ENCODE peak calls at places on chromosome 14, in nine cellular contexts. One of them, this sample, is unnamed. For H3K27me3, the result is how much of the 10 kb centered on the place peaks cover.

GRCh38 chr14:100538566-100539318 is 48.5 kb downstream of the BEGAIN start:
- DNase-seq in body of pancreas: peak
- DNase-seq in lower lobe of right lung: peak
- DNase-seq in dorsolateral prefrontal cortex: peak
- DNase-seq in CD4-positive, alpha-beta T cell: no peak
- DNase-seq in tibial artery: peak
- DNase-seq in hepatocyte: no peak
- DNase-seq in CD8-positive, alpha-beta memory T cell: peak
- DNase-seq in suprapubic skin: peak
- DNase-seq in this sample: no peak

GRCh38 chr14:73452341-73453191 is 5.8 kb downstream of the NUMB start:
- DNase-seq in body of pancreas: no peak
- DNase-seq in lower lobe of right lung: no peak
- DNase-seq in dorsolateral prefrontal cortex: no peak
- DNase-seq in CD4-positive, alpha-beta T cell: no peak
- DNase-seq in tibial artery: no peak
- DNase-seq in hepatocyte: no peak
- DNase-seq in CD8-positive, alpha-beta memory T cell: no peak
- DNase-seq in suprapubic skin: no peak
- DNase-seq in this sample: no peak

GRCh38 chr14:104749111-104749649 is 3.8 kb upstream of the SIVA1 start:
- DNase-seq in body of pancreas: no peak
- DNase-seq in lower lobe of right lung: no peak
- DNase-seq in dorsolateral prefrontal cortex: peak
- DNase-seq in CD4-positive, alpha-beta T cell: no peak
- DNase-seq in tibial artery: peak
- DNase-seq in hepatocyte: peak
- DNase-seq in CD8-positive, alpha-beta memory T cell: no peak
- DNase-seq in suprapubic skin: no peak
- DNase-seq in this sample: peak

GRCh38 chr14:21093769-21094681 is 4.4 kb downstream of the ZNF219 start:
- DNase-seq in body of pancreas: no peak
- DNase-seq in lower lobe of right lung: no peak
- DNase-seq in dorsolateral prefrontal cortex: no peak
- DNase-seq in CD4-positive, alpha-beta T cell: no peak
- DNase-seq in tibial artery: no peak
- DNase-seq in hepatocyte: peak
- DNase-seq in CD8-positive, alpha-beta memory T cell: no peak
- DNase-seq in suprapubic skin: no peak
- DNase-seq in this sample: no peak

GRCh38 chr14:78754059-78754458 is 583.9 kb downstream of the NRXN3 start:
- DNase-seq in body of pancreas: no peak
- DNase-seq in lower lobe of right lung: no peak
- DNase-seq in dorsolateral prefrontal cortex: no peak
- DNase-seq in CD4-positive, alpha-beta T cell: no peak
- DNase-seq in tibial artery: no peak
- DNase-seq in hepatocyte: no peak
- DNase-seq in CD8-positive, alpha-beta memory T cell: no peak
- DNase-seq in suprapubic skin: no peak
- DNase-seq in this sample: no peak

GRCh38 chr14:44945264-44945663 is 16.5 kb downstream of the KLHL28 start:
- DNase-seq in body of pancreas: no peak
- DNase-seq in lower lobe of right lung: no peak
- DNase-seq in dorsolateral prefrontal cortex: no peak
- DNase-seq in CD4-positive, alpha-beta T cell: no peak
- DNase-seq in tibial artery: no peak
- DNase-seq in hepatocyte: no peak
- DNase-seq in CD8-positive, alpha-beta memory T cell: no peak
- DNase-seq in suprapubic skin: no peak
- DNase-seq in this sample: peak

GRCh38 chr14:89564291-89564957 is 147.4 kb upstream of the FOXN3 start:
- DNase-seq in body of pancreas: no peak
- DNase-seq in lower lobe of right lung: no peak
- DNase-seq in dorsolateral prefrontal cortex: no peak
- DNase-seq in CD4-positive, alpha-beta T cell: no peak
- DNase-seq in tibial artery: no peak
- DNase-seq in hepatocyte: no peak
- DNase-seq in CD8-positive, alpha-beta memory T cell: no peak
- DNase-seq in suprapubic skin: no peak
- DNase-seq in this sample: no peak

GRCh38 chr14:77139540-77140342 is 1.9 kb downstream of the ZDHHC22 start:
- DNase-seq in body of pancreas: peak
- DNase-seq in lower lobe of right lung: no peak
- DNase-seq in dorsolateral prefrontal cortex: no peak
- DNase-seq in CD4-positive, alpha-beta T cell: no peak
- DNase-seq in tibial artery: peak
- DNase-seq in hepatocyte: peak
- DNase-seq in CD8-positive, alpha-beta memory T cell: no peak
- DNase-seq in suprapubic skin: no peak
- DNase-seq in this sample: no peak

GRCh38 chr14:74616507-74616906 is 4.5 kb upstream of the LTBP2 start:
- DNase-seq in body of pancreas: no peak
- DNase-seq in lower lobe of right lung: no peak
- DNase-seq in dorsolateral prefrontal cortex: no peak
- DNase-seq in CD4-positive, alpha-beta T cell: no peak
- DNase-seq in tibial artery: no peak
- DNase-seq in hepatocyte: peak
- DNase-seq in CD8-positive, alpha-beta memory T cell: no peak
- DNase-seq in suprapubic skin: no peak
- DNase-seq in this sample: no peak

GRCh38 chr14:71395151-71395604 is 487.9 kb downstream of the PCNX1 start:
- DNase-seq in body of pancreas: no peak
- DNase-seq in lower lobe of right lung: no peak
- DNase-seq in dorsolateral prefrontal cortex: no peak
- DNase-seq in CD4-positive, alpha-beta T cell: no peak
- DNase-seq in tibial artery: no peak
- DNase-seq in hepatocyte: no peak
- DNase-seq in CD8-positive, alpha-beta memory T cell: no peak
- DNase-seq in suprapubic skin: no peak
- DNase-seq in this sample: no peak

GRCh38 chr14:28756896-28757570 is 9.6 kb upstream of the FOXG1 start:
- DNase-seq in body of pancreas: peak
- DNase-seq in lower lobe of right lung: no peak
- DNase-seq in dorsolateral prefrontal cortex: no peak
- DNase-seq in CD4-positive, alpha-beta T cell: no peak
- DNase-seq in tibial artery: no peak
- DNase-seq in hepatocyte: peak
- DNase-seq in CD8-positive, alpha-beta memory T cell: no peak
- DNase-seq in suprapubic skin: no peak
- DNase-seq in this sample: no peak

GRCh38 chr14:41607119-41607785 is 576 bp downstream of the LRFN5 start:
- DNase-seq in body of pancreas: peak
- DNase-seq in lower lobe of right lung: no peak
- DNase-seq in dorsolateral prefrontal cortex: no peak
- DNase-seq in CD4-positive, alpha-beta T cell: no peak
- DNase-seq in tibial artery: no peak
- DNase-seq in hepatocyte: peak
- DNase-seq in CD8-positive, alpha-beta memory T cell: no peak
- DNase-seq in suprapubic skin: no peak
- DNase-seq in this sample: no peak

GRCh38 chr14:75832621-75833297 is 149.0 kb downstream of the TGFB3 start:
- DNase-seq in body of pancreas: peak
- DNase-seq in lower lobe of right lung: no peak
- DNase-seq in dorsolateral prefrontal cortex: no peak
- DNase-seq in CD4-positive, alpha-beta T cell: no peak
- DNase-seq in tibial artery: no peak
- DNase-seq in hepatocyte: no peak
- DNase-seq in CD8-positive, alpha-beta memory T cell: no peak
- DNase-seq in suprapubic skin: no peak
- DNase-seq in this sample: peak

GRCh38 chr14:68796418-68797101 is 3.7 kb upstream of the ZFP36L1 start:
- DNase-seq in body of pancreas: no peak
- DNase-seq in lower lobe of right lung: no peak
- DNase-seq in dorsolateral prefrontal cortex: no peak
- DNase-seq in CD4-positive, alpha-beta T cell: no peak
- DNase-seq in tibial artery: no peak
- DNase-seq in hepatocyte: no peak
- DNase-seq in CD8-positive, alpha-beta memory T cell: no peak
- DNase-seq in suprapubic skin: peak
- DNase-seq in this sample: no peak

GRCh38 chr14:62117010-62117717 is 354.9 kb downstream of the SNAPC1 start:
- DNase-seq in body of pancreas: peak
- DNase-seq in lower lobe of right lung: peak
- DNase-seq in dorsolateral prefrontal cortex: peak
- DNase-seq in CD4-positive, alpha-beta T cell: peak
- DNase-seq in tibial artery: peak
- DNase-seq in hepatocyte: peak
- DNase-seq in CD8-positive, alpha-beta memory T cell: peak
- DNase-seq in suprapubic skin: peak
- DNase-seq in this sample: no peak

GRCh38 chr14:72781476-72782181 is 112.3 kb downstream of the DPF3 start:
- DNase-seq in body of pancreas: no peak
- DNase-seq in lower lobe of right lung: no peak
- DNase-seq in dorsolateral prefrontal cortex: no peak
- DNase-seq in CD4-positive, alpha-beta T cell: no peak
- DNase-seq in tibial artery: no peak
- DNase-seq in hepatocyte: peak
- DNase-seq in CD8-positive, alpha-beta memory T cell: no peak
- DNase-seq in suprapubic skin: peak
- DNase-seq in this sample: no peak

GRCh38 chr14:93957333-93957710 is 19.0 kb downstream of the ASB2 start:
- DNase-seq in body of pancreas: no peak
- DNase-seq in lower lobe of right lung: no peak
- DNase-seq in dorsolateral prefrontal cortex: no peak
- DNase-seq in CD4-positive, alpha-beta T cell: no peak
- DNase-seq in tibial artery: no peak
- DNase-seq in hepatocyte: no peak
- DNase-seq in CD8-positive, alpha-beta memory T cell: no peak
- DNase-seq in suprapubic skin: no peak
- DNase-seq in this sample: no peak

GRCh38 chr14:20652996-20653975 is 11.8 kb upstream of the OR6S1 start:
- DNase-seq in body of pancreas: peak
- DNase-seq in lower lobe of right lung: no peak
- DNase-seq in dorsolateral prefrontal cortex: no peak
- DNase-seq in CD4-positive, alpha-beta T cell: no peak
- DNase-seq in tibial artery: no peak
- DNase-seq in hepatocyte: peak
- DNase-seq in CD8-positive, alpha-beta memory T cell: no peak
- DNase-seq in suprapubic skin: no peak
- DNase-seq in this sample: no peak

GRCh38 chr14:50657753-50658152 is 10.4 kb downstream of the SAV1 start:
- DNase-seq in body of pancreas: no peak
- DNase-seq in lower lobe of right lung: no peak
- DNase-seq in dorsolateral prefrontal cortex: no peak
- DNase-seq in CD4-positive, alpha-beta T cell: no peak
- DNase-seq in tibial artery: no peak
- DNase-seq in hepatocyte: no peak
- DNase-seq in CD8-positive, alpha-beta memory T cell: no peak
- DNase-seq in suprapubic skin: no peak
- DNase-seq in this sample: no peak

GRCh38 chr14:103334644-103335603 is 887 bp downstream of the EIF5 start:
- DNase-seq in body of pancreas: peak
- DNase-seq in lower lobe of right lung: peak
- DNase-seq in dorsolateral prefrontal cortex: peak
- DNase-seq in CD4-positive, alpha-beta T cell: peak
- DNase-seq in tibial artery: peak
- DNase-seq in hepatocyte: peak
- DNase-seq in CD8-positive, alpha-beta memory T cell: peak
- DNase-seq in suprapubic skin: peak
- DNase-seq in this sample: no peak

GRCh38 chr14:74596747-74597456 is 15.1 kb downstream of the LTBP2 start:
- DNase-seq in body of pancreas: no peak
- DNase-seq in lower lobe of right lung: no peak
- DNase-seq in dorsolateral prefrontal cortex: no peak
- DNase-seq in CD4-positive, alpha-beta T cell: no peak
- DNase-seq in tibial artery: no peak
- DNase-seq in hepatocyte: no peak
- DNase-seq in CD8-positive, alpha-beta memory T cell: no peak
- DNase-seq in suprapubic skin: no peak
- DNase-seq in this sample: no peak

DNA sequence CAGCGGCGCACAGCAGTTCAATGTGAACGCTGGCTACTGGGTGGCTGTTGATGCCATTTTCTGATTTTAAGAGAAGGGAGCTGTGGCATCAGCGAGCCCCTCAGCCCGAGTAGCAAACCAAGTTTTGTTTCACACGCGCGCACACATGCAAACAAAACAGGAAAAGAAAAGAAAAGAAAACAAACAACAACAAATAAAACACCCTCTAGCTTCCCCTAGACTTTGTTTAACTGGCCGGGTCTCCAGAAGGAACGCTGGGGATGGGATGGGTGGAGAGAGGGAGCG is 540 bp downstream of the PAX9 start:
- DNase-seq in body of pancreas: no peak
- DNase-seq in lower lobe of right lung: no peak
- DNase-seq in dorsolateral prefrontal cortex: no peak
- DNase-seq in CD4-positive, alpha-beta T cell: no peak
- DNase-seq in tibial artery: no peak
- DNase-seq in hepatocyte: no peak
- DNase-seq in CD8-positive, alpha-beta memory T cell: no peak
- DNase-seq in suprapubic skin: no peak
- DNase-seq in this sample: no peak
- H3K27me3 ChIP-seq in body of pancreas: under half
- H3K27me3 ChIP-seq in lower lobe of right lung: half or more
- H3K27me3 ChIP-seq in dorsolateral prefrontal cortex: half or more
- H3K27me3 ChIP-seq in CD4-positive, alpha-beta T cell: half or more
- H3K27me3 ChIP-seq in tibial artery: half or more
- H3K27me3 ChIP-seq in hepatocyte: half or more
- H3K27me3 ChIP-seq in CD8-positive, alpha-beta memory T cell: under half
- H3K27me3 ChIP-seq in suprapubic skin: half or more
- H3K27me3 ChIP-seq in this sample: half or more

GRCh38 chr14:56796259-56796658 is 14.0 kb downstream of the OTX2 start:
- DNase-seq in body of pancreas: no peak
- DNase-seq in lower lobe of right lung: no peak
- DNase-seq in dorsolateral prefrontal cortex: no peak
- DNase-seq in CD4-positive, alpha-beta T cell: no peak
- DNase-seq in tibial artery: no peak
- DNase-seq in hepatocyte: no peak
- DNase-seq in CD8-positive, alpha-beta memory T cell: no peak
- DNase-seq in suprapubic skin: no peak
- DNase-seq in this sample: no peak
- H3K27me3 ChIP-seq in body of pancreas: under half
- H3K27me3 ChIP-seq in lower lobe of right lung: half or more
- H3K27me3 ChIP-seq in dorsolateral prefrontal cortex: half or more
- H3K27me3 ChIP-seq in CD4-positive, alpha-beta T cell: half or more
- H3K27me3 ChIP-seq in tibial artery: half or more
- H3K27me3 ChIP-seq in hepatocyte: half or more
- H3K27me3 ChIP-seq in CD8-positive, alpha-beta memory T cell: under half
- H3K27me3 ChIP-seq in suprapubic skin: half or more
- H3K27me3 ChIP-seq in this sample: under half

GRCh38 chr14:92917956-92918355 is 5.0 kb upstream of the CHGA start:
- DNase-seq in body of pancreas: no peak
- DNase-seq in lower lobe of right lung: no peak
- DNase-seq in dorsolateral prefrontal cortex: no peak
- DNase-seq in CD4-positive, alpha-beta T cell: no peak
- DNase-seq in tibial artery: no peak
- DNase-seq in hepatocyte: no peak
- DNase-seq in CD8-positive, alpha-beta memory T cell: no peak
- DNase-seq in suprapubic skin: no peak
- DNase-seq in this sample: no peak
- H3K27me3 ChIP-seq in body of pancreas: under half
- H3K27me3 ChIP-seq in lower lobe of right lung: under half
- H3K27me3 ChIP-seq in dorsolateral prefrontal cortex: under half
- H3K27me3 ChIP-seq in CD4-positive, alpha-beta T cell: under half
- H3K27me3 ChIP-seq in tibial artery: under half
- H3K27me3 ChIP-seq in hepatocyte: under half
- H3K27me3 ChIP-seq in CD8-positive, alpha-beta memory T cell: under half
- H3K27me3 ChIP-seq in suprapubic skin: under half
- H3K27me3 ChIP-seq in this sample: under half

DNA sequence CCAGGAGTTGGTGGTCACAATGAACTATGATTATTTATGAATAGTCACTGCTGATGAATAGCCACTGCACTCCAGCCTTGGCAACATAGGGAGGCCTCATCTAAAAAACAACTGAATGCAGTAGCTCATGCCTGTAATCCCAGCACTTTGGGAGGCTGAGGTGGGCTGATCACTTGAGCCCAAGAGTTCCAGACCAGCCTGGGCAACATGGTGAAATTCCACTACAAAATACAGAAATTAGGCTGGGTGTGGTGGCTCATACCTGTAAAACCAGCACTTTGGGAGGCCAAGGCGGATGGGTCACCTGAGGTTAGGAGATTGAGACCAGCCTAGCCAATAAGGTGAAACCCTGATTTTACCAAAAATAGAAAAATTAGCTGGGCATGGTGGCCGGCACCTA is 13.5 kb upstream of the FAM177A1 start:
- DNase-seq in body of pancreas: no peak
- DNase-seq in lower lobe of right lung: no peak
- DNase-seq in dorsolateral prefrontal cortex: no peak
- DNase-seq in CD4-positive, alpha-beta T cell: no peak
- DNase-seq in tibial artery: no peak
- DNase-seq in hepatocyte: no peak
- DNase-seq in CD8-positive, alpha-beta memory T cell: no peak
- DNase-seq in suprapubic skin: no peak
- DNase-seq in this sample: no peak
- H3K27me3 ChIP-seq in body of pancreas: under half
- H3K27me3 ChIP-seq in lower lobe of right lung: under half
- H3K27me3 ChIP-seq in dorsolateral prefrontal cortex: under half
- H3K27me3 ChIP-seq in CD4-positive, alpha-beta T cell: under half
- H3K27me3 ChIP-seq in tibial artery: under half
- H3K27me3 ChIP-seq in hepatocyte: under half
- H3K27me3 ChIP-seq in CD8-positive, alpha-beta memory T cell: under half
- H3K27me3 ChIP-seq in suprapubic skin: under half
- H3K27me3 ChIP-seq in this sample: under half